ENCODE peak calls at places on chromosomes 5 and 9, in eight cellular contexts. One of them, this sample, is unnamed.

GRCh38 chr9:126975327-126976059 is 60.9 kb downstream of the RALGPS1 start:
- ATAC-seq in T-helper 17 cell: no peak
- ATAC-seq in CD4-positive, alpha-beta T cell: no peak
- ATAC-seq in stimulated activated naive CD8-positive, alpha-beta T cell treated with anti-CD3 and anti-CD28 coated beads, Interleukin-15, amount 100 ng/mL, for 72 hours: no peak
- ATAC-seq in upper lobe of right lung: peak; percentile 22
- ATAC-seq in HepG2: no peak
- ATAC-seq in Right ventricle myocardium superior: peak; percentile 25
- ATAC-seq in HCT116: no peak
- ATAC-seq in this sample: no peak

GRCh38 chr5:81161012-81161601 is 72.0 kb upstream of the CKMT2 start:
- ATAC-seq in T-helper 17 cell: no peak
- ATAC-seq in CD4-positive, alpha-beta T cell: no peak
- ATAC-seq in stimulated activated naive CD8-positive, alpha-beta T cell treated with anti-CD3 and anti-CD28 coated beads, Interleukin-15, amount 100 ng/mL, for 72 hours: no peak
- ATAC-seq in upper lobe of right lung: no peak
- ATAC-seq in HepG2: no peak
- ATAC-seq in Right ventricle myocardium superior: no peak
- ATAC-seq in HCT116: no peak
- ATAC-seq in this sample: no peak

GRCh38 chr9:133715295-133715865 is 22.8 kb downstream of the SARDH start:
- ATAC-seq in T-helper 17 cell: no peak
- ATAC-seq in CD4-positive, alpha-beta T cell: no peak
- ATAC-seq in stimulated activated naive CD8-positive, alpha-beta T cell treated with anti-CD3 and anti-CD28 coated beads, Interleukin-15, amount 100 ng/mL, for 72 hours: peak; percentile 15
- ATAC-seq in upper lobe of right lung: no peak
- ATAC-seq in HepG2: peak; percentile 40
- ATAC-seq in Right ventricle myocardium superior: peak; percentile 60
- ATAC-seq in HCT116: peak; percentile 29
- ATAC-seq in this sample: no peak

GRCh38 chr5:65102501-65102825 is 333.7 kb downstream of the CWC27 start:
- ATAC-seq in T-helper 17 cell: no peak
- ATAC-seq in CD4-positive, alpha-beta T cell: no peak
- ATAC-seq in stimulated activated naive CD8-positive, alpha-beta T cell treated with anti-CD3 and anti-CD28 coated beads, Interleukin-15, amount 100 ng/mL, for 72 hours: peak; percentile 3
- ATAC-seq in upper lobe of right lung: no peak
- ATAC-seq in HepG2: peak; percentile 63
- ATAC-seq in Right ventricle myocardium superior: peak; percentile 25
- ATAC-seq in HCT116: no peak
- ATAC-seq in this sample: no peak

GRCh38 chr9:74824654-74825053 is 63.1 kb downstream of the TRPM6 start:
- ATAC-seq in T-helper 17 cell: no peak
- ATAC-seq in CD4-positive, alpha-beta T cell: no peak
- ATAC-seq in stimulated activated naive CD8-positive, alpha-beta T cell treated with anti-CD3 and anti-CD28 coated beads, Interleukin-15, amount 100 ng/mL, for 72 hours: no peak
- ATAC-seq in upper lobe of right lung: no peak
- ATAC-seq in HepG2: no peak
- ATAC-seq in Right ventricle myocardium superior: peak; percentile 64
- ATAC-seq in HCT116: no peak
- ATAC-seq in this sample: no peak

GRCh38 chr5:176648467-176649194 is 1.3 kb downstream of the TSPAN17 start:
- ATAC-seq in T-helper 17 cell: peak; percentile 24
- ATAC-seq in CD4-positive, alpha-beta T cell: peak; percentile 7
- ATAC-seq in stimulated activated naive CD8-positive, alpha-beta T cell treated with anti-CD3 and anti-CD28 coated beads, Interleukin-15, amount 100 ng/mL, for 72 hours: peak; percentile 6
- ATAC-seq in upper lobe of right lung: no peak
- ATAC-seq in HepG2: no peak
- ATAC-seq in Right ventricle myocardium superior: no peak
- ATAC-seq in HCT116: no peak
- ATAC-seq in this sample: no peak

GRCh38 chr5:14545890-14546289 is 35.7 kb upstream of the OTULINL start:
- ATAC-seq in T-helper 17 cell: no peak
- ATAC-seq in CD4-positive, alpha-beta T cell: no peak
- ATAC-seq in stimulated activated naive CD8-positive, alpha-beta T cell treated with anti-CD3 and anti-CD28 coated beads, Interleukin-15, amount 100 ng/mL, for 72 hours: no peak
- ATAC-seq in upper lobe of right lung: peak; percentile 48
- ATAC-seq in HepG2: no peak
- ATAC-seq in Right ventricle myocardium superior: no peak
- ATAC-seq in HCT116: no peak
- ATAC-seq in this sample: no peak

GRCh38 chr5:174344335-174344734 is 298.8 kb downstream of the NSG2 start:
- ATAC-seq in T-helper 17 cell: no peak
- ATAC-seq in CD4-positive, alpha-beta T cell: no peak
- ATAC-seq in stimulated activated naive CD8-positive, alpha-beta T cell treated with anti-CD3 and anti-CD28 coated beads, Interleukin-15, amount 100 ng/mL, for 72 hours: no peak
- ATAC-seq in upper lobe of right lung: no peak
- ATAC-seq in HepG2: no peak
- ATAC-seq in Right ventricle myocardium superior: no peak
- ATAC-seq in HCT116: peak; percentile 84
- ATAC-seq in this sample: no peak

GRCh38 chr5:111512026-111512405 is 319 bp downstream of the STARD4 start:
- ATAC-seq in T-helper 17 cell: no peak
- ATAC-seq in CD4-positive, alpha-beta T cell: no peak
- ATAC-seq in stimulated activated naive CD8-positive, alpha-beta T cell treated with anti-CD3 and anti-CD28 coated beads, Interleukin-15, amount 100 ng/mL, for 72 hours: no peak
- ATAC-seq in upper lobe of right lung: peak; percentile 4
- ATAC-seq in HepG2: peak; percentile 62
- ATAC-seq in Right ventricle myocardium superior: peak; percentile 25
- ATAC-seq in HCT116: peak; percentile 20
- ATAC-seq in this sample: no peak

GRCh38 chr9:35828716-35829083 is at the start of gene FAM221B:
- ATAC-seq in T-helper 17 cell: no peak
- ATAC-seq in CD4-positive, alpha-beta T cell: no peak
- ATAC-seq in stimulated activated naive CD8-positive, alpha-beta T cell treated with anti-CD3 and anti-CD28 coated beads, Interleukin-15, amount 100 ng/mL, for 72 hours: peak; percentile 27
- ATAC-seq in upper lobe of right lung: no peak
- ATAC-seq in HepG2: no peak
- ATAC-seq in Right ventricle myocardium superior: no peak
- ATAC-seq in HCT116: no peak
- ATAC-seq in this sample: no peak

GRCh38 chr9:14080940-14081621 is 232.9 kb downstream of the NFIB start:
- ATAC-seq in T-helper 17 cell: no peak
- ATAC-seq in CD4-positive, alpha-beta T cell: no peak
- ATAC-seq in stimulated activated naive CD8-positive, alpha-beta T cell treated with anti-CD3 and anti-CD28 coated beads, Interleukin-15, amount 100 ng/mL, for 72 hours: no peak
- ATAC-seq in upper lobe of right lung: no peak
- ATAC-seq in HepG2: no peak
- ATAC-seq in Right ventricle myocardium superior: no peak
- ATAC-seq in HCT116: no peak
- ATAC-seq in this sample: no peak

GRCh38 chr9:6938447-6938846 is 180.7 kb downstream of the KDM4C start:
- ATAC-seq in T-helper 17 cell: no peak
- ATAC-seq in CD4-positive, alpha-beta T cell: no peak
- ATAC-seq in stimulated activated naive CD8-positive, alpha-beta T cell treated with anti-CD3 and anti-CD28 coated beads, Interleukin-15, amount 100 ng/mL, for 72 hours: no peak
- ATAC-seq in upper lobe of right lung: no peak
- ATAC-seq in HepG2: no peak
- ATAC-seq in Right ventricle myocardium superior: peak; percentile 57
- ATAC-seq in HCT116: peak; percentile 75
- ATAC-seq in this sample: no peak

GRCh38 chr5:175378444-175379028 is 65.4 kb downstream of the DRD1 start:
- ATAC-seq in T-helper 17 cell: no peak
- ATAC-seq in CD4-positive, alpha-beta T cell: no peak
- ATAC-seq in stimulated activated naive CD8-positive, alpha-beta T cell treated with anti-CD3 and anti-CD28 coated beads, Interleukin-15, amount 100 ng/mL, for 72 hours: no peak
- ATAC-seq in upper lobe of right lung: no peak
- ATAC-seq in HepG2: no peak
- ATAC-seq in Right ventricle myocardium superior: no peak
- ATAC-seq in HCT116: peak; percentile 91
- ATAC-seq in this sample: peak; percentile 93

GRCh38 chr5:6108540-6108848 is 269.9 kb downstream of the MED10 start:
- ATAC-seq in T-helper 17 cell: no peak
- ATAC-seq in CD4-positive, alpha-beta T cell: no peak
- ATAC-seq in stimulated activated naive CD8-positive, alpha-beta T cell treated with anti-CD3 and anti-CD28 coated beads, Interleukin-15, amount 100 ng/mL, for 72 hours: no peak
- ATAC-seq in upper lobe of right lung: no peak
- ATAC-seq in HepG2: no peak
- ATAC-seq in Right ventricle myocardium superior: no peak
- ATAC-seq in HCT116: no peak
- ATAC-seq in this sample: no peak

GRCh38 chr5:123340928-123341327 is 82.3 kb downstream of the CEP120 start:
- ATAC-seq in T-helper 17 cell: no peak
- ATAC-seq in CD4-positive, alpha-beta T cell: no peak
- ATAC-seq in stimulated activated naive CD8-positive, alpha-beta T cell treated with anti-CD3 and anti-CD28 coated beads, Interleukin-15, amount 100 ng/mL, for 72 hours: no peak
- ATAC-seq in upper lobe of right lung: no peak
- ATAC-seq in HepG2: no peak
- ATAC-seq in Right ventricle myocardium superior: no peak
- ATAC-seq in HCT116: no peak
- ATAC-seq in this sample: no peak

GRCh38 chr9:94517254-94517653 is 37.6 kb upstream of the PCAT7 start:
- ATAC-seq in T-helper 17 cell: no peak
- ATAC-seq in CD4-positive, alpha-beta T cell: no peak
- ATAC-seq in stimulated activated naive CD8-positive, alpha-beta T cell treated with anti-CD3 and anti-CD28 coated beads, Interleukin-15, amount 100 ng/mL, for 72 hours: no peak
- ATAC-seq in upper lobe of right lung: no peak
- ATAC-seq in HepG2: no peak
- ATAC-seq in Right ventricle myocardium superior: no peak
- ATAC-seq in HCT116: no peak
- ATAC-seq in this sample: no peak

GRCh38 chr9:20384642-20385041 is 237.7 kb downstream of the MLLT3 start:
- ATAC-seq in T-helper 17 cell: no peak
- ATAC-seq in CD4-positive, alpha-beta T cell: no peak
- ATAC-seq in stimulated activated naive CD8-positive, alpha-beta T cell treated with anti-CD3 and anti-CD28 coated beads, Interleukin-15, amount 100 ng/mL, for 72 hours: no peak
- ATAC-seq in upper lobe of right lung: no peak
- ATAC-seq in HepG2: no peak
- ATAC-seq in Right ventricle myocardium superior: no peak
- ATAC-seq in HCT116: no peak
- ATAC-seq in this sample: no peak

GRCh38 chr9:87233916-87234455 is 263.7 kb upstream of the DAPK1 start:
- ATAC-seq in T-helper 17 cell: no peak
- ATAC-seq in CD4-positive, alpha-beta T cell: no peak
- ATAC-seq in stimulated activated naive CD8-positive, alpha-beta T cell treated with anti-CD3 and anti-CD28 coated beads, Interleukin-15, amount 100 ng/mL, for 72 hours: no peak
- ATAC-seq in upper lobe of right lung: no peak
- ATAC-seq in HepG2: no peak
- ATAC-seq in Right ventricle myocardium superior: peak; percentile 46
- ATAC-seq in HCT116: no peak
- ATAC-seq in this sample: no peak

GRCh38 chr5:174173766-174174165 is 128.3 kb downstream of the NSG2 start:
- ATAC-seq in T-helper 17 cell: no peak
- ATAC-seq in CD4-positive, alpha-beta T cell: no peak
- ATAC-seq in stimulated activated naive CD8-positive, alpha-beta T cell treated with anti-CD3 and anti-CD28 coated beads, Interleukin-15, amount 100 ng/mL, for 72 hours: peak; percentile 25
- ATAC-seq in upper lobe of right lung: peak; percentile 20
- ATAC-seq in HepG2: no peak
- ATAC-seq in Right ventricle myocardium superior: no peak
- ATAC-seq in HCT116: no peak
- ATAC-seq in this sample: no peak

GRCh38 chr9:86434039-86434726 is 80.0 kb upstream of the TUT7 start:
- ATAC-seq in T-helper 17 cell: no peak
- ATAC-seq in CD4-positive, alpha-beta T cell: no peak
- ATAC-seq in stimulated activated naive CD8-positive, alpha-beta T cell treated with anti-CD3 and anti-CD28 coated beads, Interleukin-15, amount 100 ng/mL, for 72 hours: no peak
- ATAC-seq in upper lobe of right lung: peak; percentile 77
- ATAC-seq in HepG2: peak; percentile 61
- ATAC-seq in Right ventricle myocardium superior: peak; percentile 74
- ATAC-seq in HCT116: peak; percentile 76
- ATAC-seq in this sample: peak; percentile 23

GRCh38 chr5:1235838-1236237 is 10.7 kb downstream of the SLC6A18 start:
- ATAC-seq in T-helper 17 cell: no peak
- ATAC-seq in CD4-positive, alpha-beta T cell: no peak
- ATAC-seq in stimulated activated naive CD8-positive, alpha-beta T cell treated with anti-CD3 and anti-CD28 coated beads, Interleukin-15, amount 100 ng/mL, for 72 hours: no peak
- ATAC-seq in upper lobe of right lung: no peak
- ATAC-seq in HepG2: no peak
- ATAC-seq in Right ventricle myocardium superior: no peak
- ATAC-seq in HCT116: no peak
- ATAC-seq in this sample: no peak

GRCh38 chr9:98488578-98489312 is 220.0 kb downstream of the GABBR2 start:
- ATAC-seq in T-helper 17 cell: no peak
- ATAC-seq in CD4-positive, alpha-beta T cell: no peak
- ATAC-seq in stimulated activated naive CD8-positive, alpha-beta T cell treated with anti-CD3 and anti-CD28 coated beads, Interleukin-15, amount 100 ng/mL, for 72 hours: no peak
- ATAC-seq in upper lobe of right lung: peak; percentile 90
- ATAC-seq in HepG2: no peak
- ATAC-seq in Right ventricle myocardium superior: no peak
- ATAC-seq in HCT116: peak; percentile 62
- ATAC-seq in this sample: no peak

GRCh38 chr9:38367898-38368297 is 24.6 kb upstream of the ALDH1B1 start:
- ATAC-seq in T-helper 17 cell: no peak
- ATAC-seq in CD4-positive, alpha-beta T cell: no peak
- ATAC-seq in stimulated activated naive CD8-positive, alpha-beta T cell treated with anti-CD3 and anti-CD28 coated beads, Interleukin-15, amount 100 ng/mL, for 72 hours: no peak
- ATAC-seq in upper lobe of right lung: no peak
- ATAC-seq in HepG2: no peak
- ATAC-seq in Right ventricle myocardium superior: no peak
- ATAC-seq in HCT116: no peak
- ATAC-seq in this sample: no peak

GRCh38 chr5:81232449-81233079 is 558 bp upstream of the CKMT2 start:
- ATAC-seq in T-helper 17 cell: no peak
- ATAC-seq in CD4-positive, alpha-beta T cell: no peak
- ATAC-seq in stimulated activated naive CD8-positive, alpha-beta T cell treated with anti-CD3 and anti-CD28 coated beads, Interleukin-15, amount 100 ng/mL, for 72 hours: peak; percentile 5
- ATAC-seq in upper lobe of right lung: no peak
- ATAC-seq in HepG2: peak; percentile 28
- ATAC-seq in Right ventricle myocardium superior: peak; percentile 74
- ATAC-seq in HCT116: no peak
- ATAC-seq in this sample: no peak

GRCh38 chr5:372911-373709 is 51.6 kb downstream of the AHRR start:
- ATAC-seq in T-helper 17 cell: no peak
- ATAC-seq in CD4-positive, alpha-beta T cell: no peak
- ATAC-seq in stimulated activated naive CD8-positive, alpha-beta T cell treated with anti-CD3 and anti-CD28 coated beads, Interleukin-15, amount 100 ng/mL, for 72 hours: peak; percentile 50
- ATAC-seq in upper lobe of right lung: peak; percentile 3
- ATAC-seq in HepG2: no peak
- ATAC-seq in Right ventricle myocardium superior: no peak
- ATAC-seq in HCT116: peak; percentile 64
- ATAC-seq in this sample: no peak

GRCh38 chr5:138664276-138664943 is 88.8 kb upstream of the CTNNA1 start:
- ATAC-seq in T-helper 17 cell: no peak
- ATAC-seq in CD4-positive, alpha-beta T cell: no peak
- ATAC-seq in stimulated activated naive CD8-positive, alpha-beta T cell treated with anti-CD3 and anti-CD28 coated beads, Interleukin-15, amount 100 ng/mL, for 72 hours: no peak
- ATAC-seq in upper lobe of right lung: no peak
- ATAC-seq in HepG2: peak; percentile 35
- ATAC-seq in Right ventricle myocardium superior: no peak
- ATAC-seq in HCT116: no peak
- ATAC-seq in this sample: peak; percentile 86

GRCh38 chr5:80186634-80187033 is 69.2 kb downstream of the SERINC5 start:
- ATAC-seq in T-helper 17 cell: peak; percentile 22
- ATAC-seq in CD4-positive, alpha-beta T cell: no peak
- ATAC-seq in stimulated activated naive CD8-positive, alpha-beta T cell treated with anti-CD3 and anti-CD28 coated beads, Interleukin-15, amount 100 ng/mL, for 72 hours: no peak
- ATAC-seq in upper lobe of right lung: peak; percentile 8
- ATAC-seq in HepG2: no peak
- ATAC-seq in Right ventricle myocardium superior: no peak
- ATAC-seq in HCT116: no peak
- ATAC-seq in this sample: peak; percentile 59

GRCh38 chr9:35618325-35618727 is at the start of gene CD72:
- ATAC-seq in T-helper 17 cell: peak; percentile 22
- ATAC-seq in CD4-positive, alpha-beta T cell: no peak
- ATAC-seq in stimulated activated naive CD8-positive, alpha-beta T cell treated with anti-CD3 and anti-CD28 coated beads, Interleukin-15, amount 100 ng/mL, for 72 hours: no peak
- ATAC-seq in upper lobe of right lung: peak; percentile 57
- ATAC-seq in HepG2: no peak
- ATAC-seq in Right ventricle myocardium superior: peak; percentile 28
- ATAC-seq in HCT116: no peak
- ATAC-seq in this sample: peak; percentile 8

GRCh38 chr5:148509893-148510292 is 126.1 kb downstream of the FBXO38 start:
- ATAC-seq in T-helper 17 cell: no peak
- ATAC-seq in CD4-positive, alpha-beta T cell: no peak
- ATAC-seq in stimulated activated naive CD8-positive, alpha-beta T cell treated with anti-CD3 and anti-CD28 coated beads, Interleukin-15, amount 100 ng/mL, for 72 hours: no peak
- ATAC-seq in upper lobe of right lung: no peak
- ATAC-seq in HepG2: no peak
- ATAC-seq in Right ventricle myocardium superior: no peak
- ATAC-seq in HCT116: no peak
- ATAC-seq in this sample: no peak

GRCh38 chr5:145775893-145776444 is 59.2 kb downstream of the PRELID2 start:
- ATAC-seq in T-helper 17 cell: no peak
- ATAC-seq in CD4-positive, alpha-beta T cell: no peak
- ATAC-seq in stimulated activated naive CD8-positive, alpha-beta T cell treated with anti-CD3 and anti-CD28 coated beads, Interleukin-15, amount 100 ng/mL, for 72 hours: no peak
- ATAC-seq in upper lobe of right lung: peak; percentile 48
- ATAC-seq in HepG2: peak; percentile 98
- ATAC-seq in Right ventricle myocardium superior: peak; percentile 86
- ATAC-seq in HCT116: peak; percentile 73
- ATAC-seq in this sample: peak; percentile 91

GRCh38 chr9:108094676-108094993 is 605.1 kb upstream of the KLF4 start:
- ATAC-seq in T-helper 17 cell: no peak
- ATAC-seq in CD4-positive, alpha-beta T cell: no peak
- ATAC-seq in stimulated activated naive CD8-positive, alpha-beta T cell treated with anti-CD3 and anti-CD28 coated beads, Interleukin-15, amount 100 ng/mL, for 72 hours: no peak
- ATAC-seq in upper lobe of right lung: no peak
- ATAC-seq in HepG2: no peak
- ATAC-seq in Right ventricle myocardium superior: no peak
- ATAC-seq in HCT116: peak; percentile 51
- ATAC-seq in this sample: peak; percentile 46

GRCh38 chr5:10702040-10702629 is 58.9 kb downstream of the DAP start:
- ATAC-seq in T-helper 17 cell: no peak
- ATAC-seq in CD4-positive, alpha-beta T cell: no peak
- ATAC-seq in stimulated activated naive CD8-positive, alpha-beta T cell treated with anti-CD3 and anti-CD28 coated beads, Interleukin-15, amount 100 ng/mL, for 72 hours: no peak
- ATAC-seq in upper lobe of right lung: peak; percentile 44
- ATAC-seq in HepG2: no peak
- ATAC-seq in Right ventricle myocardium superior: peak; percentile 27
- ATAC-seq in HCT116: peak; percentile 66
- ATAC-seq in this sample: no peak

GRCh38 chr5:62783374-62784057 is 204.9 kb downstream of the LRRC70 start:
- ATAC-seq in T-helper 17 cell: no peak
- ATAC-seq in CD4-positive, alpha-beta T cell: no peak
- ATAC-seq in stimulated activated naive CD8-positive, alpha-beta T cell treated with anti-CD3 and anti-CD28 coated beads, Interleukin-15, amount 100 ng/mL, for 72 hours: no peak
- ATAC-seq in upper lobe of right lung: no peak
- ATAC-seq in HepG2: no peak
- ATAC-seq in Right ventricle myocardium superior: no peak
- ATAC-seq in HCT116: no peak
- ATAC-seq in this sample: no peak

GRCh38 chr9:120778758-120779157 is 14.5 kb downstream of the FBXW2 start:
- ATAC-seq in T-helper 17 cell: no peak
- ATAC-seq in CD4-positive, alpha-beta T cell: no peak
- ATAC-seq in stimulated activated naive CD8-positive, alpha-beta T cell treated with anti-CD3 and anti-CD28 coated beads, Interleukin-15, amount 100 ng/mL, for 72 hours: no peak
- ATAC-seq in upper lobe of right lung: peak; percentile 92
- ATAC-seq in HepG2: peak; percentile 85
- ATAC-seq in Right ventricle myocardium superior: no peak
- ATAC-seq in HCT116: no peak
- ATAC-seq in this sample: peak; percentile 53

This sample was measured in esophagus mucosa.